ENCODE peak calls at places on chromosomes 3 and 15, in six cellular contexts. J is tibial artery, Q is IMR-90, P is pancreas, M is AG04450, K is body of pancreas. C is an unnamed sample.
A peak's percentile ranks its signal among the peaks of the same experiment; 100 is the strongest.

GRCh38 chr3:99854899-99855298 is 37.2 kb downstream of the CMSS1 start:
- DNase-seq in J (no peak), Q (no peak), P (no peak), M (no peak), K (no peak), C (no peak)

GRCh38 chr3:52317178-52317577 is 1.1 kb downstream of the DNAH1 start:
- DNase-seq in J (no peak), Q (no peak), P (no peak), M (no peak), K (no peak), C (no peak)

GRCh38 chr3:118817748-118818165 is 216.9 kb downstream of the IGSF11 start:
- DNase-seq in J (no peak), Q (peak; percentile 57), P (no peak), M (peak; percentile 3), K (peak; percentile 68), C (peak; percentile 40)

GRCh38 chr15:84684092-84684491 is 26.1 kb upstream of the NMB start:
- DNase-seq in J (no peak), Q (peak; percentile 53), P (no peak), M (no peak), K (no peak), C (no peak)

GRCh38 chr3:197168606-197169005 is 129.8 kb downstream of the DLG1 start:
- DNase-seq in J (no peak), Q (peak; percentile 38), P (no peak), M (no peak), K (no peak), C (no peak)

GRCh38 chr3:111809196-111809595 is 49.9 kb upstream of the PHLDB2 start:
- DNase-seq in J (no peak), Q (peak; percentile 65), P (no peak), M (no peak), K (no peak), C (no peak)

GRCh38 chr3:168002786-168003368 is 92.8 kb downstream of the GOLIM4 start:
- DNase-seq in J (no peak), Q (peak; percentile 47), P (no peak), M (no peak), K (peak; percentile 49), C (no peak)

GRCh38 chr15:22810033-22810734 is 23.7 kb downstream of the NIPA1 start:
- DNase-seq in J (no peak), Q (no peak), P (no peak), M (no peak), K (no peak), C (no peak)

GRCh38 chr3:152183473-152183872 is 85.3 kb upstream of the MBNL1 start:
- DNase-seq in J (no peak), Q (peak; percentile 44), P (no peak), M (no peak), K (peak; percentile 45), C (peak; percentile 36)

GRCh38 chr3:13316603-13317002 is 103.5 kb downstream of the NUP210 start:
- DNase-seq in J (no peak), Q (no peak), P (peak; percentile 34), M (no peak), K (no peak), C (no peak)

GRCh38 chr3:13318626-13319470 is 101.3 kb downstream of the NUP210 start:
- DNase-seq in J (no peak), Q (no peak), P (no peak), M (no peak), K (no peak), C (no peak)

GRCh38 chr15:22908830-22909229 is 70.4 kb downstream of the NIPA2 start:
- DNase-seq in J (no peak), Q (no peak), P (no peak), M (no peak), K (no peak), C (no peak)

GRCh38 chr3:114615535-114616064 is 321.8 kb downstream of the TIGIT start:
- DNase-seq in J (no peak), Q (no peak), P (no peak), M (no peak), K (no peak), C (no peak)

GRCh38 chr15:93249599-93249998 is 160.6 kb upstream of the RGMA start:
- DNase-seq in J (no peak), Q (no peak), P (no peak), M (no peak), K (no peak), C (no peak)

GRCh38 chr15:85730001-85730820 is 64.5 kb downstream of the KLHL25 start:
- DNase-seq in J (peak; percentile 45), Q (peak; percentile 71), P (no peak), M (peak; percentile 37), K (peak; percentile 71), C (no peak)

GRCh38 chr3:155032918-155033317 is 47.2 kb upstream of the MME start:
- DNase-seq in J (no peak), Q (peak; percentile 57), P (no peak), M (peak; percentile 16), K (no peak), C (no peak)

GRCh38 chr15:17026633-17027032 is 3515.0 kb downstream of the GOLGA6L6 start:
- DNase-seq in J (no peak), Q (no peak), P (no peak), M (no peak), K (no peak), C (no peak)
- TF ChIP-seq CTCF in J (no peak), Q (no peak), P (no peak), M (no peak), K (no peak), C (no peak)

GRCh38 chr3:38438421-38438820 is 15.3 kb upstream of the ACVR2B start:
- DNase-seq in J (no peak), Q (peak; percentile 22), P (no peak), M (no peak), K (peak; percentile 54), C (no peak)
- H3K9me3 ChIP-seq in J (peaks cover 7% of the 10 kb centered on the region), Q (peaks cover 7% of the 10 kb centered on the region), P (no peaks in the 10 kb centered on the region), M (peaks cover 12% of the 10 kb centered on the region), K (peaks cover 1% of the 10 kb centered on the region), C (peaks cover 34% of the 10 kb centered on the region)

GRCh38 chr3:187945374-187945773 is 200.1 kb upstream of the BCL6 start:
- DNase-seq in J (no peak), Q (no peak), P (no peak), M (no peak), K (no peak), C (no peak)

GRCh38 chr3:187944391-187945179 is 199.3 kb upstream of the BCL6 start:
- DNase-seq in J (no peak), Q (no peak), P (no peak), M (no peak), K (no peak), C (no peak)

GRCh38 chr3:187946981-187947380 is 201.7 kb upstream of the BCL6 start:
- DNase-seq in J (no peak), Q (no peak), P (no peak), M (no peak), K (no peak), C (no peak)

GRCh38 chr3:187947927-187948682 is 202.8 kb upstream of the BCL6 start:
- DNase-seq in J (no peak), Q (no peak), P (no peak), M (no peak), K (no peak), C (no peak)

GRCh38 chr3:187946031-187946691 is 200.9 kb upstream of the BCL6 start:
- DNase-seq in J (no peak), Q (peak; percentile 85), P (no peak), M (peak; percentile 52), K (no peak), C (no peak)
- H3K4me3 ChIP-seq in J (no peak overlapping the region), Q (no peak overlapping the region), P (no peak overlapping the region), M (no peak overlapping the region), K (no peak overlapping the region), C (no peak overlapping the region)

GRCh38 chr15:75033809-75034208 is 10.4 kb downstream of the PPCDC start:
- DNase-seq in J (no peak), Q (no peak), P (no peak), M (no peak), K (no peak), C (no peak)
- TF ChIP-seq CTCF in J (no peak), Q (no peak), P (no peak), M (no peak), K (no peak), C (peak; percentile 33)

GRCh38 chr15:20345401-20345958 is 196.1 kb downstream of the GOLGA6L6 start:
- DNase-seq in J (peak; percentile 51), Q (no peak), P (peak; percentile 89), M (no peak), K (no peak), C (peak; percentile 31)

GRCh38 chr15:20348900-20349773 is 192.5 kb downstream of the GOLGA6L6 start:
- DNase-seq in J (peak; percentile 69), Q (no peak), P (peak; percentile 90), M (no peak), K (no peak), C (peak; percentile 16)

GRCh38 chr15:20344601-20345400 is 196.8 kb downstream of the GOLGA6L6 start:
- DNase-seq in J (no peak), Q (no peak), P (peak; percentile 83), M (no peak), K (no peak), C (no peak)

GRCh38 chr15:20348291-20348899 is 193.2 kb downstream of the GOLGA6L6 start:
- DNase-seq in J (no peak), Q (no peak), P (no peak), M (no peak), K (no peak), C (no peak)

GRCh38 chr15:20346082-20346805 is 195.4 kb downstream of the GOLGA6L6 start:
- DNase-seq in J (no peak), Q (no peak), P (peak; percentile 70), M (no peak), K (no peak), C (no peak)
- H3K9me3 ChIP-seq in J (peaks cover 31% of the 10 kb centered on the region), Q (peaks cover 80% of the 10 kb centered on the region), P (no peaks in the 10 kb centered on the region), M (peaks cover 100% of the 10 kb centered on the region), K (no peaks in the 10 kb centered on the region), C (peaks cover 23% of the 10 kb centered on the region)

DNA sequence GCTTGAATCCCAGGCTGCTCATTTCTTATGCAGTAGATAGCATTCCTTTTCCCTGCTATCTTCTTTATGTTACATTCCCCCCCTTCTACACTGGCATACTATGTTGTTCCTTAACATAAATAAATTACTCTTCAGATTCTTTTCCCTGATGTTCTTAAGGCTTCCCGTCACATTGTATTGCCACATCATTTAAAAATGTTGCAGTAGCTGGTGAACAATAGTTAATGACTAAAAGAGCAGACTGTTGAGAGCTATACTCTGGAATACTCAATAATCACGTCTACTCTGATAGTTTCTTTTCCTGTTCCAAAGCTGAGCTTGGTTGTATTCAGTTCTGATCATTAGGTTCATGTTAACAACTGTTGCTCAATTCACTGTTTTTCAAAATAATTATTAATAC is 219.9 kb downstream of the CHST2 start:
- DNase-seq in J (no peak), Q (no peak), P (no peak), M (no peak), K (no peak), C (no peak)
- H3K4me3 ChIP-seq in J (no peak overlapping the region), Q (no peak overlapping the region), P (no peak overlapping the region), M (no peak overlapping the region), K (no peak overlapping the region), C (no peak overlapping the region)

C was measured in WERI-Rb-1.